ENCODE peak calls at places on chromosomes 5 and 9, in ten cellular contexts. L is GM23248, Q is SJCRH30, Y is PC-3, M is right cardiac atrium, N is lower lobe of right lung, H is Caco-2, Z is neural progenitor cell, C is aorta, W is lung. S is an unnamed sample. For H3K4me1, the result is how much of the 10 kb centered on the place peaks cover.

GRCh38 chr9:86557918-86558317 is 203.7 kb upstream of the TUT7 start:
- DNase-seq in L (no peak), Q (peak), Y (no peak), M (no peak), N (no peak), H (no peak), Z (no peak), C (no peak), W (no peak), S (no peak)

GRCh38 chr5:68114641-68115040 is 100.9 kb upstream of the PIK3R1 start:
- DNase-seq in L (peak), Q (no peak), Y (no peak), M (no peak), N (no peak), H (no peak), Z (no peak), C (no peak), W (no peak), S (no peak)

GRCh38 chr9:84668204-84669007 is 1.1 kb upstream of the NTRK2 start:
- DNase-seq in L (peak), Q (no peak), Y (peak), M (peak), N (peak), H (peak), Z (peak), C (peak), W (peak), S (peak)

GRCh38 chr9:86792136-86792535 is 155.2 kb downstream of the GAS1 start:
- DNase-seq in L (no peak), Q (no peak), Y (peak), M (no peak), N (no peak), H (no peak), Z (no peak), C (no peak), W (no peak), S (no peak)

GRCh38 chr5:164186550-164186949 is 681.1 kb downstream of the MAT2B start:
- DNase-seq in L (no peak), Q (no peak), Y (no peak), M (no peak), N (no peak), H (no peak), Z (no peak), C (no peak), W (no peak), S (no peak)

GRCh38 chr9:967851-968641 is 8.4 kb upstream of the DMRT3 start:
- DNase-seq in L (peak), Q (no peak), Y (no peak), M (no peak), N (no peak), H (peak), Z (peak), C (no peak), W (peak), S (no peak)

GRCh38 chr9:99368341-99369326 is 146.6 kb downstream of the SEC61B start:
- DNase-seq in L (peak), Q (peak), Y (peak), M (peak), N (no peak), H (no peak), Z (peak), C (peak), W (no peak), S (peak)

GRCh38 chr9:96818535-96818934 is 35.8 kb downstream of the ZNF782 start:
- DNase-seq in L (peak), Q (peak), Y (no peak), M (no peak), N (no peak), H (no peak), Z (no peak), C (no peak), W (no peak), S (no peak)

GRCh38 chr5:73452215-73452614 is 3.6 kb upstream of the FOXD1 start:
- DNase-seq in L (no peak), Q (no peak), Y (no peak), M (no peak), N (no peak), H (no peak), Z (no peak), C (no peak), W (no peak), S (no peak)

GRCh38 chr5:73450041-73450598 is 1.5 kb upstream of the FOXD1 start:
- DNase-seq in L (peak), Q (no peak), Y (no peak), M (no peak), N (no peak), H (no peak), Z (no peak), C (no peak), W (no peak), S (no peak)

GRCh38 chr5:73451218-73452130 is 2.9 kb upstream of the FOXD1 start:
- DNase-seq in L (peak), Q (peak), Y (peak), M (peak), N (peak), H (peak), Z (peak), C (peak), W (peak), S (peak)

GRCh38 chr5:73448451-73449136 is at the start of gene FOXD1:
- DNase-seq in L (peak), Q (peak), Y (peak), M (peak), N (peak), H (peak), Z (peak), C (peak), W (no peak), S (peak)

DNA sequence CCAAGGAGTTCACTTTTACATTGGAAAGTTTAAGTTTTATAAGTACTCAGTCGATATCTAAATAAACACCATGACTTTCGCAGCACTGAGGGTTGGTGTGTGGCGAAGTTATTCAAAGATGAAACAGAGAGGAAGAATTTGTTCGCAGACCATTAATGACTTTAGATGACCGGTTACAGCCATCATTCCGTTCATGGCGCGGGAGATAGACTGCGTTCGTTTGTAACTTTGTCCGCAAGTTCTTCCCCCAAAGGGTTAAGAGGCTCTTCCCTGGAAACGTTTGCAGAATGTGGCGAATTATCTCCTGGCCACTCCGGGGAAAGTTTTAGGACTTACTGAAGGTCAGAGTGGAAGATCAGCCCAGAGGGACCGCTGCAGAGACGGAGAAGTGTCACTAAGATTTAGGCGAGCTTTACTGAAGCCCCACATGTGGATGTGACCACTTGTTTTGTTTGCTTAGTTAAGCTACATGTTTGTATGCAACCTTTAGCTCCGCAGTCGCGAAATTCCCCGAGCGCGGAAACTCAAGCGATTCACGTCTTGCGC is 2.2 kb upstream of the FOXD1 start:
- DNase-seq in L (peak), Q (no peak), Y (no peak), M (no peak), N (no peak), H (no peak), Z (peak), C (no peak), W (no peak), S (no peak)
- H3K4me3 ChIP-seq in L (peak), Q (peak), Y (peak), M (no peak), N (no peak), H (peak), Z (peak), C (no peak), W (no peak), S (peak)

GRCh38 chr5:143877196-143877595 is 65.2 kb downstream of the HMHB1 start:
- DNase-seq in L (no peak), Q (no peak), Y (no peak), M (no peak), N (no peak), H (no peak), Z (no peak), C (no peak), W (no peak), S (no peak)

GRCh38 chr5:143879646-143880045 is 67.7 kb downstream of the HMHB1 start:
- DNase-seq in L (no peak), Q (no peak), Y (no peak), M (no peak), N (no peak), H (no peak), Z (no peak), C (no peak), W (no peak), S (no peak)

GRCh38 chr5:143882520-143882919 is 70.6 kb downstream of the HMHB1 start:
- DNase-seq in L (peak), Q (no peak), Y (no peak), M (no peak), N (no peak), H (no peak), Z (no peak), C (no peak), W (no peak), S (no peak)

GRCh38 chr5:143880178-143880577 is 68.2 kb downstream of the HMHB1 start:
- DNase-seq in L (no peak), Q (no peak), Y (peak), M (no peak), N (no peak), H (no peak), Z (no peak), C (no peak), W (no peak), S (no peak)

DNA sequence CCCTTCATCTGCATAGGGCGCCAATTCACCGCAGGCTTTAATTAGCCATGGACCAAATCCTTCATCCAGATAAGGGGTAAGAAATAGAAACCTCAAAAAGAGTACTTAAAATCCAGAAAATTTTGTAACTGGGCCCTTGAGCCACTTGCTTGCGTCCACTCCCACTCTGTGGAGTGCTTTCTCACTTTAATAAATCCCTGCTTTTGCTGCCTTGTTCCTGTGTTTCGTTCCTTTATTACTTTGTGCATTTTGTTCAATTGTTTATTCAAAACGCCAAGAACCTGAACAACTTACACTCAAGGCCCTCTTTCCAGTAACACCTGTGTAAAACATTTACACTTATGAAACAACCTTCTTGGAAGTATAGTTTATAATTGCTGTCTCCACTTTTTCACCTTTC is 66.5 kb downstream of the HMHB1 start:
- DNase-seq in L (no peak), Q (no peak), Y (no peak), M (no peak), N (no peak), H (no peak), Z (no peak), C (no peak), W (no peak), S (no peak)
- H3K4me1 ChIP-seq in L (under half), Q (under half), Y (under half), M (under half), N (under half), H (under half), Z (under half), C (under half), W (under half), S (under half)

GRCh38 chr5:37834542-37835399 is 5.1 kb downstream of the GDNF start:
- DNase-seq in L (no peak), Q (no peak), Y (no peak), M (no peak), N (no peak), H (no peak), Z (peak), C (no peak), W (no peak), S (no peak)
- H3K4me3 ChIP-seq in L (no peak), Q (no peak), Y (peak), M (no peak), N (no peak), H (no peak), Z (peak), C (no peak), W (no peak), S (peak)

GRCh38 chr5:177353093-177353492 is 1.6 kb upstream of the LMAN2 start:
- DNase-seq in L (no peak), Q (no peak), Y (no peak), M (peak), N (no peak), H (no peak), Z (no peak), C (no peak), W (no peak), S (no peak)
- H3K4me1 ChIP-seq in L (under half), Q (under half), Y (under half), M (under half), N (under half), H (under half), Z (under half), C (under half), W (under half), S (under half)

DNA sequence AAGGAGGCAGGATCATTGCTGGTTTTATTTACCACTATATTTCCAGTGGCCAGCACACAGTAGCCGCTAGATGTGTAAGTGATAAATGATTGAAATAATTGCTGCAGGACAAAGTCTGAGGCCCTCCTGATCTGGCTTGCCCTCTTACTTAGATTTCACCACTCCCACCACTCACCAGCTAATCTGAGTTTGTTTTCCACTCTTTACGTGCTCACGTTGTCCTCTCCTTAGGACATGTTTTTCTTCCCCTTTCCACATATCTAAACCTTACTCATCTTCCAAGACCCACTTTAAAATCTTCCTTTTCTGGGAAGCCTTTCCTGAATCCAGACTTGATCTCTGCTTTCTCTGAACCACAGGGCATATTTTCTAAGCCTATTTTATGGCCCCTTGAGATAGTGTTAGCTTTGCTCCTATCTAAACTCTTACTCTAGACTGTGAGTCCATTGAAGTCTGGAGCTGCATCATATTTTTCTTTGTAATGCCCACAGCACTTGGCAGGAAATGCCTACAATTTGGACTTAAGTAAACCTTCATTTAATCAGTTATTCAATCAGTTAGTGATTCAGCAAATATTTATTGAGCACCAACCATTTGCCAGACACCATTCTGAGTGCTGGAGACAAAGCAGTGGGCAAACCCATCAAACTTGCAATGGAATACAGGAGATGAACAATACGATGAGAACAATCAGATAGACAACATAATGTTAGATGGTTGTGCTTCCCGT is 2.4 kb downstream of the TLR4 start:
- DNase-seq in L (peak), Q (no peak), Y (no peak), M (no peak), N (no peak), H (no peak), Z (no peak), C (no peak), W (no peak), S (no peak)
- H3K4me3 ChIP-seq in L (peak), Q (no peak), Y (no peak), M (peak), N (peak), H (no peak), Z (no peak), C (no peak), W (peak), S (peak)

DNA sequence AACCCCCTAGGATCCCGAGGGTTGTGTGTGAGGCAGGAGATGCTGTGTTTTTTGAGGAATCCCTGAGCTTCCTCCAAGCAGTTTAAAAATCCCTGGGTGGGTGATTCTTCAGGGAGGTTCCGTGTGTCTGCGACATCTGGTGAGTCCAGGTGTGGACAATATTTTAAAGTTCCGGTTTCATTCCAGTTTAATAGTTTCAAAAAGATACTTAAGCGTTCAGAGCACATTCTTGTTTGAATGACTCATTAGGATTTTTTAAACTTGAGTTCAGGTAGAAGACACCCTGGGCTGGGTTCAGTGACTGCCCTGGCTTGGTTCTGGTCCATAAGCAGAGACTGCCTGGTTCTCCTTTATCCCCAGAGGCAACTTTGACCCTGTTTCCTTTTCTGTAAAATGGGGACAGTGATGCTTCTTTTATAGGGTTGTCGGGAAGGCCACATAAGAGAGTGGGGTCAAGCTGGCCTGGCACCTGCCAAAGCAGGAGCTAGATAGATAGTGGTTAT is 119.2 kb downstream of the RGS3 start:
- DNase-seq in L (no peak), Q (no peak), Y (peak), M (no peak), N (no peak), H (no peak), Z (no peak), C (peak), W (no peak), S (no peak)
- H3K4me1 ChIP-seq in L (under half), Q (under half), Y (half or more), M (under half), N (half or more), H (under half), Z (under half), C (under half), W (under half), S (under half)

GRCh38 chr9:128703616-128704355 is 1.5 kb downstream of the PKN3 start:
- DNase-seq in L (no peak), Q (no peak), Y (no peak), M (peak), N (peak), H (no peak), Z (no peak), C (no peak), W (no peak), S (peak)
- H3K4me3 ChIP-seq in L (no peak), Q (peak), Y (no peak), M (peak), N (peak), H (no peak), Z (peak), C (no peak), W (peak), S (peak)

DNA sequence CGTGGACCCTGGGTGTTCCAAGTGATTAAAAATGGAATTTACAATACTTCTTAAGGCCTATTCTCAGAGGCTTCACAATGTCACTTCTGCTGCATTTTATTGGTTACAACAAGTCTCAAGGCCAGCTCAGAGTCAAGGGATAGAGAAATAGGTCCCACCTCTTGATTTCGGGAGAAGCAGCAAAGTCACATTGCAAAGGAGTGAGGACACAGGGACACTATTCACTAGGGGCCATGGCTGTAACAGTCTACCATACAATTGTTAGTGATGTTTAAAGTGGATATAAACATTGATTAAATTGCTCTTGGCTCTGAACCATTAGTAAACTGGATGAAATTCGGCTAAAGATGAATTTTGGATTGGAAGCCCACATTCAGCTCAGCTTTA is 21.7 kb upstream of the CMBL start:
- DNase-seq in L (peak), Q (no peak), Y (no peak), M (no peak), N (no peak), H (no peak), Z (no peak), C (no peak), W (no peak), S (no peak)
- H3K4me1 ChIP-seq in L (under half), Q (under half), Y (under half), M (under half), N (under half), H (under half), Z (under half), C (under half), W (under half), S (under half)

GRCh38 chr5:65103674-65104035 is 334.9 kb downstream of the CWC27 start:
- DNase-seq in L (no peak), Q (no peak), Y (no peak), M (no peak), N (no peak), H (no peak), Z (no peak), C (no peak), W (no peak), S (peak)

GRCh38 chr5:65100846-65101678 is 332.3 kb downstream of the CWC27 start:
- DNase-seq in L (peak), Q (peak), Y (peak), M (peak), N (peak), H (peak), Z (peak), C (peak), W (peak), S (peak)

GRCh38 chr5:65101706-65102105 is 333.0 kb downstream of the CWC27 start:
- DNase-seq in L (no peak), Q (no peak), Y (no peak), M (no peak), N (no peak), H (no peak), Z (no peak), C (no peak), W (no peak), S (no peak)

GRCh38 chr5:65102826-65103673 is 334.3 kb downstream of the CWC27 start:
- DNase-seq in L (peak), Q (no peak), Y (peak), M (peak), N (peak), H (peak), Z (peak), C (peak), W (peak), S (peak)

GRCh38 chr5:65102501-65102825 is 333.7 kb downstream of the CWC27 start:
- DNase-seq in L (no peak), Q (no peak), Y (no peak), M (no peak), N (no peak), H (no peak), Z (no peak), C (no peak), W (no peak), S (no peak)
- H3K4me3 ChIP-seq in L (peak), Q (no peak), Y (peak), M (peak), N (peak), H (peak), Z (no peak), C (peak), W (peak), S (peak)

DNA sequence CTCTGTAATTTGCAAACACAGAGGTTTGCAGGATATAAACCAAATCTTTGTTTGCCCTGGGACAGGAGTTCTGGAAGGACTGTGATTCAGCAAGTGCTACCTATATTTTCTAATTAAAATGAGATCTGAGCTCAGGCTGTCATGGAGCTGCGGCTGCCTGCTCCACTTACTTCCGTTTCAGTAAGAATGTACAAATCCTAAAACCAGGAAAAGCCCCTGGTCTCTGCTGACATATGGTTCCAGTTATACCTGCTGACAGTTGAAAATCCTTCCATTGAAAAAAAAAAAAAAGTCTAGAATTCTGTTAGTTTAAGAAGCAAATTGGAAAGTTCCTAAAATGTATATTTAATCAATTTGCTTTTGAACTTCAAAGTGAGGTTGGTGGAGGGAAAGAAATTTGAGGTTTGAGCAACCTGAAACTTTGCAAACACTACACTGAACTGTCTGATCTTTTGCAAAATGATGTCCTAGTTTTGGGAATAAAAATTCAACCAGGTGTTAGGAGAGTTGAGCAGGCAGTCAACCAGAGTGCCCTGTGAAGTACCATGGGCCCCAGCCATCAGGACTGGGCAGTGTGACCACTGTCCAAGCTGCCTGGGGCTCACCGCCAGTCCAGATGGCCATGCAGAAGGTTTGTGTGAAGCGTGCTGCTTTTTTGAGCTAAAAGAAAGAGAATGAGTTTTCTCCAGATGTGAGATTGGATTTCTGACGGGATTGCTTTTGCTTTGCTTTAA is 50.6 kb downstream of the SHB start:
- DNase-seq in L (peak), Q (no peak), Y (no peak), M (peak), N (no peak), H (no peak), Z (no peak), C (no peak), W (no peak), S (no peak)
- H3K4me1 ChIP-seq in L (under half), Q (half or more), Y (half or more), M (under half), N (half or more), H (half or more), Z (half or more), C (under half), W (under half), S (under half)

S was measured in psoas muscle.